ENCODE peak calls at places on chromosomes 5 and 9, in ten cellular contexts. One of them, this sample, is unnamed.

GRCh38 chr9:3960661-3961144 is 339.2 kb downstream of the GLIS3 start:
- DNase-seq in stimulated activated naive CD8-positive, alpha-beta T cell treated with anti-CD3 and anti-CD28 coated beads, Interleukin-15, Interleukin-2, amounts not matched to agents 100 U/mL and 50 U/mL, for 24 hours: no peak
- DNase-seq in EL: peak; percentile 80
- DNase-seq in stimulated activated effector memory CD8-positive, alpha-beta T cell treated with anti-CD3 and anti-CD28 coated beads, Interleukin-12 subunit alpha, Interleukin-12 subunit beta, amount 100 ng/mL, for 72 hours: no peak
- DNase-seq in activated CD4-positive, alpha-beta T cell treated with anti-CD3 and anti-CD28 coated beads, Interleukin-2, amount 50 U/mL, for 4 hours: no peak
- DNase-seq in stromal cell of bone marrow: peak; percentile 50
- DNase-seq in amniotic stem cell: no peak
- DNase-seq in HEK293T: no peak
- DNase-seq in HL-60: no peak
- DNase-seq in HepG2: no peak
- DNase-seq in this sample: no peak

GRCh38 chr9:72445291-72446000 is 76.0 kb upstream of the TMC1 start:
- DNase-seq in HepG2: no peak
- DNase-seq in HL-60: no peak
- DNase-seq in EL: peak; percentile 17
- DNase-seq in amniotic stem cell: no peak
- DNase-seq in HEK293T: no peak
- DNase-seq in stimulated activated effector memory CD8-positive, alpha-beta T cell treated with anti-CD3 and anti-CD28 coated beads, Interleukin-12 subunit alpha, Interleukin-12 subunit beta, amount 100 ng/mL, for 72 hours: no peak
- DNase-seq in activated CD4-positive, alpha-beta T cell treated with anti-CD3 and anti-CD28 coated beads, Interleukin-2, amount 50 U/mL, for 4 hours: no peak
- DNase-seq in stimulated activated naive CD8-positive, alpha-beta T cell treated with anti-CD3 and anti-CD28 coated beads, Interleukin-15, Interleukin-2, amounts not matched to agents 100 U/mL and 50 U/mL, for 24 hours: no peak
- DNase-seq in stromal cell of bone marrow: no peak
- DNase-seq in this sample: no peak

GRCh38 chr5:132714456-132715307 is 22.7 kb downstream of the KIF3A start:
- DNase-seq in HL-60: no peak
- DNase-seq in stromal cell of bone marrow: no peak
- DNase-seq in stimulated activated naive CD8-positive, alpha-beta T cell treated with anti-CD3 and anti-CD28 coated beads, Interleukin-15, Interleukin-2, amounts not matched to agents 100 U/mL and 50 U/mL, for 24 hours: no peak
- DNase-seq in HEK293T: no peak
- DNase-seq in amniotic stem cell: no peak
- DNase-seq in stimulated activated effector memory CD8-positive, alpha-beta T cell treated with anti-CD3 and anti-CD28 coated beads, Interleukin-12 subunit alpha, Interleukin-12 subunit beta, amount 100 ng/mL, for 72 hours: no peak
- DNase-seq in HepG2: peak; percentile 3
- DNase-seq in EL: no peak
- DNase-seq in activated CD4-positive, alpha-beta T cell treated with anti-CD3 and anti-CD28 coated beads, Interleukin-2, amount 50 U/mL, for 4 hours: no peak
- DNase-seq in this sample: no peak

GRCh38 chr5:115831163-115831768 is 10.1 kb downstream of the ATG12 start:
- DNase-seq in stromal cell of bone marrow: no peak
- DNase-seq in HL-60: peak; percentile 14
- DNase-seq in amniotic stem cell: peak; percentile 52
- DNase-seq in EL: peak; percentile 47
- DNase-seq in stimulated activated naive CD8-positive, alpha-beta T cell treated with anti-CD3 and anti-CD28 coated beads, Interleukin-15, Interleukin-2, amounts not matched to agents 100 U/mL and 50 U/mL, for 24 hours: no peak
- DNase-seq in stimulated activated effector memory CD8-positive, alpha-beta T cell treated with anti-CD3 and anti-CD28 coated beads, Interleukin-12 subunit alpha, Interleukin-12 subunit beta, amount 100 ng/mL, for 72 hours: no peak
- DNase-seq in activated CD4-positive, alpha-beta T cell treated with anti-CD3 and anti-CD28 coated beads, Interleukin-2, amount 50 U/mL, for 4 hours: no peak
- DNase-seq in HepG2: peak; percentile 57
- DNase-seq in HEK293T: peak; percentile 40
- DNase-seq in this sample: no peak

GRCh38 chr9:76401580-76402354 is 7.5 kb upstream of the RFK start:
- DNase-seq in amniotic stem cell: no peak
- DNase-seq in HepG2: peak; percentile 91
- DNase-seq in stimulated activated naive CD8-positive, alpha-beta T cell treated with anti-CD3 and anti-CD28 coated beads, Interleukin-15, Interleukin-2, amounts not matched to agents 100 U/mL and 50 U/mL, for 24 hours: no peak
- DNase-seq in stimulated activated effector memory CD8-positive, alpha-beta T cell treated with anti-CD3 and anti-CD28 coated beads, Interleukin-12 subunit alpha, Interleukin-12 subunit beta, amount 100 ng/mL, for 72 hours: no peak
- DNase-seq in stromal cell of bone marrow: no peak
- DNase-seq in activated CD4-positive, alpha-beta T cell treated with anti-CD3 and anti-CD28 coated beads, Interleukin-2, amount 50 U/mL, for 4 hours: no peak
- DNase-seq in HEK293T: no peak
- DNase-seq in EL: peak; percentile 42
- DNase-seq in HL-60: no peak
- DNase-seq in this sample: no peak

GRCh38 chr9:68608763-68609162 is 68.1 kb upstream of the TMEM252 start:
- DNase-seq in HL-60: no peak
- DNase-seq in amniotic stem cell: no peak
- DNase-seq in HepG2: no peak
- DNase-seq in stromal cell of bone marrow: no peak
- DNase-seq in EL: no peak
- DNase-seq in activated CD4-positive, alpha-beta T cell treated with anti-CD3 and anti-CD28 coated beads, Interleukin-2, amount 50 U/mL, for 4 hours: no peak
- DNase-seq in HEK293T: no peak
- DNase-seq in stimulated activated effector memory CD8-positive, alpha-beta T cell treated with anti-CD3 and anti-CD28 coated beads, Interleukin-12 subunit alpha, Interleukin-12 subunit beta, amount 100 ng/mL, for 72 hours: no peak
- DNase-seq in stimulated activated naive CD8-positive, alpha-beta T cell treated with anti-CD3 and anti-CD28 coated beads, Interleukin-15, Interleukin-2, amounts not matched to agents 100 U/mL and 50 U/mL, for 24 hours: no peak
- DNase-seq in this sample: no peak

GRCh38 chr5:140165101-140165920 is 9.7 kb upstream of the CYSTM1 start:
- DNase-seq in activated CD4-positive, alpha-beta T cell treated with anti-CD3 and anti-CD28 coated beads, Interleukin-2, amount 50 U/mL, for 4 hours: no peak
- DNase-seq in HEK293T: no peak
- DNase-seq in amniotic stem cell: no peak
- DNase-seq in stromal cell of bone marrow: no peak
- DNase-seq in EL: no peak
- DNase-seq in HL-60: no peak
- DNase-seq in HepG2: no peak
- DNase-seq in stimulated activated effector memory CD8-positive, alpha-beta T cell treated with anti-CD3 and anti-CD28 coated beads, Interleukin-12 subunit alpha, Interleukin-12 subunit beta, amount 100 ng/mL, for 72 hours: no peak
- DNase-seq in stimulated activated naive CD8-positive, alpha-beta T cell treated with anti-CD3 and anti-CD28 coated beads, Interleukin-15, Interleukin-2, amounts not matched to agents 100 U/mL and 50 U/mL, for 24 hours: no peak
- DNase-seq in this sample: no peak

GRCh38 chr9:19754921-19755320 is 33.9 kb downstream of the SLC24A2 start:
- DNase-seq in HEK293T: no peak
- DNase-seq in amniotic stem cell: no peak
- DNase-seq in stromal cell of bone marrow: no peak
- DNase-seq in HL-60: no peak
- DNase-seq in stimulated activated naive CD8-positive, alpha-beta T cell treated with anti-CD3 and anti-CD28 coated beads, Interleukin-15, Interleukin-2, amounts not matched to agents 100 U/mL and 50 U/mL, for 24 hours: no peak
- DNase-seq in activated CD4-positive, alpha-beta T cell treated with anti-CD3 and anti-CD28 coated beads, Interleukin-2, amount 50 U/mL, for 4 hours: no peak
- DNase-seq in EL: no peak
- DNase-seq in HepG2: no peak
- DNase-seq in stimulated activated effector memory CD8-positive, alpha-beta T cell treated with anti-CD3 and anti-CD28 coated beads, Interleukin-12 subunit alpha, Interleukin-12 subunit beta, amount 100 ng/mL, for 72 hours: no peak
- DNase-seq in this sample: no peak

GRCh38 chr5:43396762-43397304 is 15.4 kb downstream of the CCL28 start:
- DNase-seq in HepG2: no peak
- DNase-seq in EL: peak; percentile 35
- DNase-seq in stimulated activated naive CD8-positive, alpha-beta T cell treated with anti-CD3 and anti-CD28 coated beads, Interleukin-15, Interleukin-2, amounts not matched to agents 100 U/mL and 50 U/mL, for 24 hours: peak; percentile 76
- DNase-seq in stromal cell of bone marrow: peak; percentile 6
- DNase-seq in activated CD4-positive, alpha-beta T cell treated with anti-CD3 and anti-CD28 coated beads, Interleukin-2, amount 50 U/mL, for 4 hours: peak; percentile 26
- DNase-seq in stimulated activated effector memory CD8-positive, alpha-beta T cell treated with anti-CD3 and anti-CD28 coated beads, Interleukin-12 subunit alpha, Interleukin-12 subunit beta, amount 100 ng/mL, for 72 hours: peak; percentile 77
- DNase-seq in HEK293T: no peak
- DNase-seq in HL-60: peak; percentile 32
- DNase-seq in amniotic stem cell: no peak
- DNase-seq in this sample: no peak

GRCh38 chr5:139147743-139148079 is 50.5 kb downstream of the SIL1 start:
- DNase-seq in amniotic stem cell: no peak
- DNase-seq in stromal cell of bone marrow: no peak
- DNase-seq in EL: peak; percentile 75
- DNase-seq in HL-60: no peak
- DNase-seq in stimulated activated naive CD8-positive, alpha-beta T cell treated with anti-CD3 and anti-CD28 coated beads, Interleukin-15, Interleukin-2, amounts not matched to agents 100 U/mL and 50 U/mL, for 24 hours: no peak
- DNase-seq in activated CD4-positive, alpha-beta T cell treated with anti-CD3 and anti-CD28 coated beads, Interleukin-2, amount 50 U/mL, for 4 hours: no peak
- DNase-seq in HepG2: no peak
- DNase-seq in stimulated activated effector memory CD8-positive, alpha-beta T cell treated with anti-CD3 and anti-CD28 coated beads, Interleukin-12 subunit alpha, Interleukin-12 subunit beta, amount 100 ng/mL, for 72 hours: no peak
- DNase-seq in HEK293T: no peak
- DNase-seq in this sample: no peak

GRCh38 chr9:133347515-133347984 is 381 bp downstream of the MED22 start:
- DNase-seq in HL-60: no peak
- DNase-seq in stimulated activated effector memory CD8-positive, alpha-beta T cell treated with anti-CD3 and anti-CD28 coated beads, Interleukin-12 subunit alpha, Interleukin-12 subunit beta, amount 100 ng/mL, for 72 hours: peak; percentile 83
- DNase-seq in stimulated activated naive CD8-positive, alpha-beta T cell treated with anti-CD3 and anti-CD28 coated beads, Interleukin-15, Interleukin-2, amounts not matched to agents 100 U/mL and 50 U/mL, for 24 hours: peak; percentile 56
- DNase-seq in amniotic stem cell: no peak
- DNase-seq in stromal cell of bone marrow: no peak
- DNase-seq in EL: no peak
- DNase-seq in activated CD4-positive, alpha-beta T cell treated with anti-CD3 and anti-CD28 coated beads, Interleukin-2, amount 50 U/mL, for 4 hours: peak; percentile 47
- DNase-seq in HepG2: no peak
- DNase-seq in HEK293T: peak; percentile 55
- DNase-seq in this sample: no peak

GRCh38 chr5:44835693-44836092 is 26.9 kb downstream of the MRPS30 start:
- DNase-seq in HepG2: no peak
- DNase-seq in amniotic stem cell: no peak
- DNase-seq in EL: no peak
- DNase-seq in activated CD4-positive, alpha-beta T cell treated with anti-CD3 and anti-CD28 coated beads, Interleukin-2, amount 50 U/mL, for 4 hours: no peak
- DNase-seq in stimulated activated effector memory CD8-positive, alpha-beta T cell treated with anti-CD3 and anti-CD28 coated beads, Interleukin-12 subunit alpha, Interleukin-12 subunit beta, amount 100 ng/mL, for 72 hours: no peak
- DNase-seq in stromal cell of bone marrow: no peak
- DNase-seq in stimulated activated naive CD8-positive, alpha-beta T cell treated with anti-CD3 and anti-CD28 coated beads, Interleukin-15, Interleukin-2, amounts not matched to agents 100 U/mL and 50 U/mL, for 24 hours: no peak
- DNase-seq in HL-60: no peak
- DNase-seq in HEK293T: no peak
- DNase-seq in this sample: no peak